ENCODE peak calls at places on chromosomes 5 and 9, in four cellular contexts. V, L, P and M are unnamed samples.

GRCh38 chr9:127762111-127762676 is 16.3 kb downstream of the SH2D3C start:
- DNase-seq in L (no peak), V (no peak), P (no peak), M (no peak)

GRCh38 chr9:69215774-69216482 is 41.9 kb downstream of the TJP2 start:
- DNase-seq in V (no peak), P (no peak), L (no peak), M (no peak)

GRCh38 chr9:21684831-21685362 is 117.5 kb upstream of the MTAP start:
- DNase-seq in V (no peak), P (no peak), L (no peak), M (no peak)

GRCh38 chr5:89437450-89438435 is 554.8 kb upstream of the MEF2C start:
- DNase-seq in L (no peak), V (no peak), P (no peak), M (no peak)

GRCh38 chr9:114900937-114901802 is 29.2 kb downstream of the TNFSF8 start:
- DNase-seq in P (no peak), V (no peak), L (no peak), M (no peak)

GRCh38 chr5:87231037-87231808 is 36.5 kb upstream of the RASA1 start:
- DNase-seq in L (no peak), V (no peak), P (no peak), M (no peak)

GRCh38 chr5:100900142-100900795 is 2.8 kb downstream of the ST8SIA4 start:
- DNase-seq in V (no peak), L (no peak), P (no peak), M (no peak)

GRCh38 chr5:91636351-91636750 is 253.2 kb upstream of the ARRDC3 start:
- DNase-seq in V (no peak), L (no peak), P (no peak), M (no peak)

GRCh38 chr9:19369107-19369506 is 10.9 kb downstream of the RPS6 start:
- DNase-seq in L (no peak), V (no peak), P (no peak), M (no peak)

GRCh38 chr5:141319699-141320098 is 885 bp downstream of the TAF7 start:
- DNase-seq in P (no peak), V (no peak), L (no peak), M (no peak)

GRCh38 chr5:179887095-179887494 is 20.6 kb downstream of the TBC1D9B start:
- DNase-seq in P (no peak), L (no peak), V (no peak), M (no peak)

GRCh38 chr5:80185095-80185494 is 70.8 kb downstream of the SERINC5 start:
- DNase-seq in L (no peak), P (no peak), V (no peak), M (no peak)

GRCh38 chr5:110865400-110866094 is 126.7 kb downstream of the SLC25A46 start:
- DNase-seq in P (no peak), V (no peak), L (no peak), M (no peak)

GRCh38 chr5:79517601-79518000 is 3.7 kb upstream of the HOMER1 start:
- DNase-seq in P (no peak), V (no peak), L (no peak), M (no peak)

GRCh38 chr9:90915693-90916092 is 114.1 kb downstream of the SYK start:
- DNase-seq in V (no peak), L (no peak), P (no peak), M (no peak)

GRCh38 chr5:133842846-133843725 is 125.3 kb downstream of the C5orf15 start:
- DNase-seq in L (no peak), V (no peak), P (no peak), M (no peak)

GRCh38 chr9:81787747-81788632 is 98.6 kb upstream of the TLE1 start:
- DNase-seq in L (no peak), P (no peak), V (no peak), M (no peak)

GRCh38 chr9:35649431-35650340 is 1.0 kb downstream of the SIT1 start:
- DNase-seq in L (peak; percentile 44), P (no peak), V (no peak), M (no peak)

GRCh38 chr9:77424993-77425392 is 223.1 kb downstream of the GNA14 start:
- DNase-seq in V (no peak), L (no peak), P (no peak), M (no peak)

GRCh38 chr5:84403773-84404172 is 19.1 kb upstream of the EDIL3 start:
- DNase-seq in P (no peak), L (no peak), V (no peak), M (no peak)

GRCh38 chr9:133188006-133188842 is 20.8 kb downstream of the OBP2B start:
- DNase-seq in L (no peak), P (no peak), V (no peak), M (no peak)
- TF ChIP-seq CTCF in L (no peak), P (no peak), V (no peak), M (no peak)

DNA sequence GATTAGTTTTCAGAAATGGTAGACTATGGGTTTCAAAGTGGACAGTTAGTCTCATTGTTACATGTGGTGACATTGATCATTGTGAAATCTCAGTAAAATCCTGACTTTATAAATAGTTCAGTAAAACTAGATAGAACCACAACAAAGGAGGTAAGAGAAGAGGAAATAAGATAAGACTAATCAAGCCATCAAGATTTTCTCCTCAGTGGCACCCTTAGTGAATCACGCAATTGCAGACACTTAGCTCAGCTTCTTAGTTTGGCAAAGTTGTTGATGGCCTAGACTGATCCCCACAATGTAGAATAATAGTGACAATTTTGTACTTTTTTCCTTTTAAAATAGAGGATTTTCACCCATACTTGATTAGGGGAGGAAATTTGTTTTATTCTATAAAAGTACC is 426.7 kb upstream of the ITGA1 start:
- DNase-seq in V (no peak), P (no peak), L (no peak), M (no peak)
- TF ChIP-seq CTCF in V (no peak), P (no peak), L (no peak), M (no peak)

GRCh38 chr5:42949348-42950090 is 90.6 kb downstream of the ANXA2R start:
- DNase-seq in P (peak; percentile 61), V (no peak), L (peak; percentile 39), M (peak; percentile 48)
- TF ChIP-seq CTCF in P (peak; percentile 50), V (no peak), L (peak; percentile 46), M (no peak)

GRCh38 chr9:34578241-34579096 is 11.1 kb downstream of the CNTFR start:
- DNase-seq in L (no peak), V (no peak), P (no peak), M (no peak)

GRCh38 chr9:34577635-34578240 is 11.8 kb downstream of the CNTFR start:
- DNase-seq in L (no peak), P (no peak), V (no peak), M (no peak)

GRCh38 chr9:34575775-34576592 is 13.5 kb downstream of the CNTFR start:
- DNase-seq in P (no peak), L (no peak), V (no peak), M (no peak)

GRCh38 chr9:34576943-34577634 is 12.4 kb downstream of the CNTFR start:
- DNase-seq in P (no peak), V (no peak), L (no peak), M (no peak)

DNA sequence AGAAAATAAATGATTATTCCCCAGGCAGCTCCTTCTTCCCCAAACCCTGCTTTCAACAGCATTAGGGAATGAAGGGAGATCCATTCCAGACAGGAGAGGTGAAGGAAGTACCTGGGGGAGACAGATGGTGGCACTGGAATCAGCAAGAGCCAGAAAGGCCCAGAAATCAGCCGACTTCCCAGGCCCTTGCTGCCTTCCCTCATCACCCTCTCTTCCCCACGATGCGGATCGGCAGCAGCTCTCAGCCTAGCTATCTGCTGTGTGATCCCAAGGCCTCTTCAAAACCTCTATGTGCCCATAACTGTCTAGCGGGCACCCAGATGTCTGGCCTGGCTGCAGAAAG is 13.0 kb downstream of the CNTFR start:
- DNase-seq in P (no peak), L (no peak), V (no peak), M (no peak)
- TF ChIP-seq CTCF in P (no peak), L (no peak), V (no peak), M (no peak)

DNA sequence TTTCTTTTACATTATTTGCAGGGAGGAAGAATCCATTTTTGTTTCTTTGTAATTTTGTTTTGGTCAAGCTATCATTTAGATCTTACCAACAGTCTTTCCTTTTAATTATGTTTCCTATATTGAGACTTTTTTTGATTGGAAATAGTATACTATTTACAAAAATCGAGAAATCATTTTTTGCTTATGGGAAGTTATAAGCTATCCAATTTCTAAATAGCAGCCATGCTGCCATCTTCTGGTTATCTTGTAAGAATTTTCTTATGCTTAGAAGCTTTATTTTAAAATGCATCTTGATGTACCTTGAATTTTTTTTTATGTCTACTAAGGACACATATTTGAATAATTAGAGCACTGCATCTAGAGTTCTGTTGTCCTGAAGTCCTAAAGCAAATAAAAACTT is 821.2 kb downstream of the PTPRD start:
- DNase-seq in V (no peak), P (no peak), L (no peak), M (no peak)
- TF ChIP-seq CTCF in V (peak; percentile 41), P (no peak), L (no peak), M (no peak)

GRCh38 chr9:121929893-121930875 is 162.9 kb downstream of the TTLL11 start:
- DNase-seq in P (no peak), V (no peak), L (no peak), M (no peak)
- TF ChIP-seq CTCF in P (no peak), V (no peak), L (no peak), M (no peak)

GRCh38 chr9:95116002-95116819 is 201.3 kb downstream of the FANCC start:
- DNase-seq in L (no peak), P (no peak), V (no peak), M (no peak)
- TF ChIP-seq CTCF in L (no peak), P (no peak), V (no peak), M (no peak)

DNA sequence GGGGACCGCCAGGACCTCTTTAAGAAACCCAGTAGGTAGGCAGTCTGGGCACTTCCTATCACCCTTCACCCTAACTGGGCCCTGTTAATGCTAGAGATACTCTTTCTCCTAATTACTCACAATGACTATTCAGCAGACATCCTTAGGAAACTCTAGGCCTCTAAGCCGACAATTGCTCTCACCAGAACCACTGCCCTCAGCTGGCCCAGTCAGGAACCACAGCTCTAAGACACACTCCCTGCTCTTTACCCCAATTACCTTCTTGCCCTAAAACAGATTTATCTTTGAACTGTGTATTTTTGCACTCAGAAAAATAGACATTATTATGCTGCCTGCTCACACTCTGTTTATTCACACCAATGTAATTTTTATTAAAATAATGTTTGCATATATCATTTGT is 432.6 kb upstream of the SLC30A5 start:
- DNase-seq in L (no peak), P (no peak), V (no peak), M (no peak)
- TF ChIP-seq CTCF in L (no peak), P (no peak), V (no peak), M (no peak)